ENCODE peak calls at places on chromosomes 5 and 9, in nine cellular contexts. One of them, this sample, is unnamed.

GRCh38 chr9:75601280-75601679 is 289.2 kb upstream of the PCSK5 start:
- DNase-seq in activated CD4-positive, alpha-beta memory T cell treated with anti-CD3 and anti-CD28 coated beads for 36 hours: no peak
- DNase-seq in substantia nigra: no peak
- DNase-seq in WTC11: no peak
- DNase-seq in CD8-positive, alpha-beta T cell: no peak
- DNase-seq in K562: no peak
- DNase-seq in activated T-cell treated with anti-CD3 and anti-CD28 coated beads, Interleukin-2, amount 50 U/mL, for 4 hours: no peak
- DNase-seq in endothelial cell of umbilical vein: no peak
- DNase-seq in anterior cingulate cortex: no peak
- DNase-seq in this sample: no peak

GRCh38 chr5:41256400-41256799 is 43.1 kb upstream of the C6 start:
- DNase-seq in activated CD4-positive, alpha-beta memory T cell treated with anti-CD3 and anti-CD28 coated beads for 36 hours: no peak
- DNase-seq in anterior cingulate cortex: no peak
- DNase-seq in substantia nigra: no peak
- DNase-seq in CD8-positive, alpha-beta T cell: no peak
- DNase-seq in endothelial cell of umbilical vein: no peak
- DNase-seq in WTC11: no peak
- DNase-seq in K562: no peak
- DNase-seq in activated T-cell treated with anti-CD3 and anti-CD28 coated beads, Interleukin-2, amount 50 U/mL, for 4 hours: no peak
- DNase-seq in this sample: no peak

GRCh38 chr5:123690821-123691220 is 178.8 kb downstream of the CSNK1G3 start:
- DNase-seq in activated T-cell treated with anti-CD3 and anti-CD28 coated beads, Interleukin-2, amount 50 U/mL, for 4 hours: no peak
- DNase-seq in anterior cingulate cortex: no peak
- DNase-seq in endothelial cell of umbilical vein: no peak
- DNase-seq in CD8-positive, alpha-beta T cell: no peak
- DNase-seq in K562: no peak
- DNase-seq in activated CD4-positive, alpha-beta memory T cell treated with anti-CD3 and anti-CD28 coated beads for 36 hours: no peak
- DNase-seq in WTC11: no peak
- DNase-seq in substantia nigra: no peak
- DNase-seq in this sample: no peak

GRCh38 chr9:93645149-93645889 is 68.9 kb downstream of the PHF2 start:
- DNase-seq in substantia nigra: no peak
- DNase-seq in K562: no peak
- DNase-seq in anterior cingulate cortex: no peak
- DNase-seq in CD8-positive, alpha-beta T cell: no peak
- DNase-seq in activated CD4-positive, alpha-beta memory T cell treated with anti-CD3 and anti-CD28 coated beads for 36 hours: no peak
- DNase-seq in WTC11: no peak
- DNase-seq in endothelial cell of umbilical vein: no peak
- DNase-seq in activated T-cell treated with anti-CD3 and anti-CD28 coated beads, Interleukin-2, amount 50 U/mL, for 4 hours: peak
- DNase-seq in this sample: no peak

GRCh38 chr5:65825388-65826328 is 100.7 kb upstream of the ERBIN start:
- DNase-seq in activated CD4-positive, alpha-beta memory T cell treated with anti-CD3 and anti-CD28 coated beads for 36 hours: no peak
- DNase-seq in K562: no peak
- DNase-seq in activated T-cell treated with anti-CD3 and anti-CD28 coated beads, Interleukin-2, amount 50 U/mL, for 4 hours: no peak
- DNase-seq in CD8-positive, alpha-beta T cell: no peak
- DNase-seq in endothelial cell of umbilical vein: no peak
- DNase-seq in anterior cingulate cortex: no peak
- DNase-seq in WTC11: no peak
- DNase-seq in substantia nigra: no peak
- DNase-seq in this sample: no peak

GRCh38 chr9:77063645-77064285 is 44.3 kb downstream of the FOXB2 start:
- DNase-seq in K562: no peak
- DNase-seq in WTC11: no peak
- DNase-seq in activated T-cell treated with anti-CD3 and anti-CD28 coated beads, Interleukin-2, amount 50 U/mL, for 4 hours: no peak
- DNase-seq in activated CD4-positive, alpha-beta memory T cell treated with anti-CD3 and anti-CD28 coated beads for 36 hours: no peak
- DNase-seq in CD8-positive, alpha-beta T cell: no peak
- DNase-seq in endothelial cell of umbilical vein: no peak
- DNase-seq in anterior cingulate cortex: no peak
- DNase-seq in substantia nigra: no peak
- DNase-seq in this sample: no peak

GRCh38 chr9:84121991-84122523 is 141.5 kb downstream of the RMI1 start:
- DNase-seq in activated T-cell treated with anti-CD3 and anti-CD28 coated beads, Interleukin-2, amount 50 U/mL, for 4 hours: no peak
- DNase-seq in endothelial cell of umbilical vein: peak
- DNase-seq in substantia nigra: no peak
- DNase-seq in WTC11: no peak
- DNase-seq in CD8-positive, alpha-beta T cell: no peak
- DNase-seq in anterior cingulate cortex: no peak
- DNase-seq in K562: no peak
- DNase-seq in activated CD4-positive, alpha-beta memory T cell treated with anti-CD3 and anti-CD28 coated beads for 36 hours: no peak
- DNase-seq in this sample: no peak

GRCh38 chr5:106020889-106021288 is 1649.8 kb downstream of the EFNA5 start:
- DNase-seq in CD8-positive, alpha-beta T cell: no peak
- DNase-seq in anterior cingulate cortex: no peak
- DNase-seq in K562: no peak
- DNase-seq in substantia nigra: no peak
- DNase-seq in endothelial cell of umbilical vein: no peak
- DNase-seq in activated T-cell treated with anti-CD3 and anti-CD28 coated beads, Interleukin-2, amount 50 U/mL, for 4 hours: no peak
- DNase-seq in WTC11: no peak
- DNase-seq in activated CD4-positive, alpha-beta memory T cell treated with anti-CD3 and anti-CD28 coated beads for 36 hours: no peak
- DNase-seq in this sample: no peak

GRCh38 chr5:123422433-123423277 is 548 bp downstream of the CEP120 start:
- DNase-seq in WTC11: no peak
- DNase-seq in CD8-positive, alpha-beta T cell: no peak
- DNase-seq in substantia nigra: no peak
- DNase-seq in endothelial cell of umbilical vein: peak
- DNase-seq in activated CD4-positive, alpha-beta memory T cell treated with anti-CD3 and anti-CD28 coated beads for 36 hours: peak
- DNase-seq in K562: peak
- DNase-seq in anterior cingulate cortex: no peak
- DNase-seq in activated T-cell treated with anti-CD3 and anti-CD28 coated beads, Interleukin-2, amount 50 U/mL, for 4 hours: no peak
- DNase-seq in this sample: peak

GRCh38 chr5:32225445-32225844 is 51.3 kb upstream of the GOLPH3 start:
- DNase-seq in activated CD4-positive, alpha-beta memory T cell treated with anti-CD3 and anti-CD28 coated beads for 36 hours: no peak
- DNase-seq in K562: no peak
- DNase-seq in anterior cingulate cortex: no peak
- DNase-seq in activated T-cell treated with anti-CD3 and anti-CD28 coated beads, Interleukin-2, amount 50 U/mL, for 4 hours: no peak
- DNase-seq in WTC11: no peak
- DNase-seq in endothelial cell of umbilical vein: no peak
- DNase-seq in substantia nigra: no peak
- DNase-seq in CD8-positive, alpha-beta T cell: no peak
- DNase-seq in this sample: no peak

GRCh38 chr9:130526193-130526853 is 53.1 kb upstream of the FUBP3 start:
- DNase-seq in activated T-cell treated with anti-CD3 and anti-CD28 coated beads, Interleukin-2, amount 50 U/mL, for 4 hours: no peak
- DNase-seq in substantia nigra: no peak
- DNase-seq in endothelial cell of umbilical vein: no peak
- DNase-seq in CD8-positive, alpha-beta T cell: no peak
- DNase-seq in WTC11: no peak
- DNase-seq in K562: no peak
- DNase-seq in activated CD4-positive, alpha-beta memory T cell treated with anti-CD3 and anti-CD28 coated beads for 36 hours: no peak
- DNase-seq in anterior cingulate cortex: no peak
- DNase-seq in this sample: no peak